ENCODE peak calls at places on chromosome 7, in four cellular contexts. N is HepG2, I is left lung, D is psoas muscle. M is an unnamed sample.

GRCh38 chr7:25087855-25088254 is 37.2 kb downstream of the CYCS start:
- DNase-seq in N (no peak), I (no peak), D (no peak), M (no peak)

GRCh38 chr7:18352339-18353255 is 143.0 kb upstream of the HDAC9 start:
- DNase-seq in N (peak; percentile 5), I (peak; percentile 14), D (peak; percentile 30), M (no peak)

GRCh38 chr7:151539055-151539714 is 19.5 kb upstream of the RHEB start:
- DNase-seq in N (no peak), I (no peak), D (no peak), M (no peak)

GRCh38 chr7:148045521-148045920 is 545.0 kb upstream of the C7orf33 start:
- DNase-seq in N (no peak), I (no peak), D (no peak), M (no peak)

GRCh38 chr7:20005081-20005480 is 212.1 kb downstream of the MACC1 start:
- DNase-seq in N (no peak), I (no peak), D (no peak), M (no peak)

GRCh38 chr7:19982841-19983835 is 209.7 kb upstream of the TMEM196 start:
- DNase-seq in N (peak; percentile 6), I (no peak), D (no peak), M (no peak)

GRCh38 chr7:130273863-130274262 is 7.2 kb downstream of the CPA2 start:
- DNase-seq in N (no peak), I (no peak), D (no peak), M (no peak)

GRCh38 chr7:134892002-134892693 is 94.2 kb upstream of the AGBL3 start:
- DNase-seq in N (peak; percentile 81), I (no peak), D (no peak), M (no peak)

GRCh38 chr7:143887078-143887477 is 14.9 kb downstream of the TCAF1 start:
- DNase-seq in N (no peak), I (no peak), D (no peak), M (no peak)

GRCh38 chr7:43590862-43591550 is 8.1 kb downstream of the STK17A start:
- DNase-seq in N (no peak), I (no peak), D (no peak), M (no peak)

GRCh38 chr7:131106681-131107342 is 220.9 kb upstream of the MKLN1 start:
- DNase-seq in N (no peak), I (peak; percentile 88), D (peak; percentile 77), M (peak; percentile 84)

GRCh38 chr7:47104206-47104549 is 477.7 kb downstream of the TNS3 start:
- DNase-seq in N (no peak), I (no peak), D (no peak), M (no peak)

GRCh38 chr7:143463556-143463955 is 14.1 kb upstream of the TAS2R41 start:
- DNase-seq in N (no peak), I (no peak), D (no peak), M (no peak)

GRCh38 chr7:129875745-129876411 is 76.9 kb downstream of the UBE2H start:
- DNase-seq in N (no peak), I (no peak), D (no peak), M (no peak)

GRCh38 chr7:105399043-105399725 is 10.5 kb upstream of the SRPK2 start:
- DNase-seq in N (peak; percentile 16), I (no peak), D (no peak), M (no peak)

GRCh38 chr7:75756340-75757297 is 15.4 kb downstream of the CCL26 start:
- DNase-seq in N (peak; percentile 70), I (no peak), D (no peak), M (no peak)

GRCh38 chr7:105963038-105963667 is at the start of gene CDHR3:
- DNase-seq in N (peak; percentile 28), I (no peak), D (no peak), M (no peak)

GRCh38 chr7:14419554-14419953 is 430.1 kb upstream of the ETV1 start:
- DNase-seq in N (no peak), I (no peak), D (no peak), M (no peak)

GRCh38 chr7:78125884-78126283 is 327.3 kb downstream of the PHTF2 start:
- DNase-seq in N (peak; percentile 58), I (no peak), D (no peak), M (no peak)

GRCh38 chr7:157389951-157390730 is 53.3 kb downstream of the DNAJB6 start:
- DNase-seq in N (no peak), I (peak; percentile 81), D (no peak), M (no peak)

DNA sequence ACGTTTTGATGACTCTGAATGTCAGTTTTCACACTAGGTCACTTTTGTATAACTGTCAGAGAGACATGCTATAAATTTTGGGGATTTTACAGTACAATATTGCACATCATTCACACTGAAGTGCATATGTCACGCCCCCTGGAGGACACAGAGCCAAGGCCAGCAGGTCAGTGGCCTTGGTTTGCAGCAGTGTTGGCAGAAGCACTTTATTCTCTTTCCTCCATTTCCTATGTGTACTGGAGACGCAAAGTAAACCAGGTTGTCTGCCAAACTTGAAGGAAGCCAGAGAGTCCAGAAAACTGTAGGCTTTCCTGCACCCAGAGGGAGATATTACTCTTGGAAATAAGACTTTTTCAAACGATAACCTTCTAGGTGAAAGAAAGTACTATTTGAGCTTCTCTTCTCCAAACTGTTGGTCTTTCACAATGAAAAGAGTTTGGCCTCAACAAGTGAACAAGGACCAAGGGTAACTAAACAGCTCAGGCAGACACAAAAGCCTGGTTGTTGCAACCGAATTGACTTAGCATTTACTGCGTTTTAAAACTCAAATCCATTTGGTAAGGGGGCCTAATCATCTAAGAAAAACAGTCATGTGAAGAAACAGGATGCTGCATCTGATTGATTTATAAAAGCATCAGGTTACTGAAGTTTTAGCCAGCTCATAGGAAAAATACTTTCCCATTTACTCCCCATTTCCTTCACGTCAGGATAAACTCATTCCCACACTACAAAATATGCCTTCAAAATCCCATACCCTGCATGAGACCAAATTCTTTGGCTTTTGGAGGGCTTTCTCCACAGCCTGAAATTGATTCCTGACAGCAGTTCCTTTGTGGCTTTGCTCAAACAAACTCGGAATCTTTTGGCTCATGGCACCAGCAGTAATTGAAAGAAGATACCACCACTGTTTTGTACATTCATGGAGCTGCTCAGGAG is 83.0 kb upstream of the SEC61G start:
- DNase-seq in N (peak; percentile 36), I (no peak), D (peak; percentile 61), M (no peak)
- TF ChIP-seq CTCF in N (peak; percentile 79), I (peak; percentile 26), D (peak; percentile 42), M (no peak)

GRCh38 chr7:116687801-116688201 is 15.8 kb downstream of the MET start:
- DNase-seq in N (peak; percentile 10), I (no peak), D (no peak), M (no peak)
- H3K27ac ChIP-seq in N (peak overlapping the region; percentile 47), I (no peak overlapping the region), D (peak overlapping the region; percentile 54), M (no peak overlapping the region)

DNA sequence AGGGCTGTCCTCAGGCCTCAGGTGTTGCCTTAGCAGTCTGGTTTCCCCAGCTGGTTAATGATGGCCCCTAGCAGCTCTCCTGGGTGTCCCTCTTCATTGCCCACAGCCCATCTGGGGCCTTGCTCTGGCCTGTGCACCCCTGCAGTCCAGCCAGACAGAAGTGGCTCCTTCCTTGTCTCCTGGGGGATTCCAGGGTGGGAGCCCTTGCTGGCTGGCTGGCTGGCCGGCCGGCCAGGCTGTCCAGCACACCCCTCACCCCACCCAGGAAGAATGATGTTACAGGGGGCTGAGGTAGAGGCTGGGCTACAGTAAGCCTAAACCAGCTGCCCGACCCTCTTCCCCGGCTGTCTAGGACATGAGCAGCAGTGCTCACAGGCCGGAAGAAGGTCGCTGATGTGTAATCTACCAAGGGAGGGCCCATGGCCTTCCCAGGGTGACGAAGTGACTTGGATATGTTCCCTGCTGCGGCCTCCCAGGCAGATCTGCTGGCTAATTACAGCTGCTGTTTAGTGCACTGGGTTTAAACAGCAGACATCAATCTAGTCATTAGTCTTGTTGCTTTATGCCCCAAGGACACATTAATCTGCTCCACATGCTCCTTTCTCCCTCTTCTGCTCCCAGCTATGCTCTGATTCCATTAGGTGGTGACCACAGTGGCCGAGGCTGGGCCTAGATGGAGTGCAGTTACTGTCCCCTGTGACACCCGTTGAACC is 53.8 kb upstream of the LRRC4 start:
- DNase-seq in N (no peak), I (no peak), D (no peak), M (no peak)
- H3K4me3 ChIP-seq in N (no peak overlapping the region), I (no peak overlapping the region), D (no peak overlapping the region), M (no peak overlapping the region)

DNA sequence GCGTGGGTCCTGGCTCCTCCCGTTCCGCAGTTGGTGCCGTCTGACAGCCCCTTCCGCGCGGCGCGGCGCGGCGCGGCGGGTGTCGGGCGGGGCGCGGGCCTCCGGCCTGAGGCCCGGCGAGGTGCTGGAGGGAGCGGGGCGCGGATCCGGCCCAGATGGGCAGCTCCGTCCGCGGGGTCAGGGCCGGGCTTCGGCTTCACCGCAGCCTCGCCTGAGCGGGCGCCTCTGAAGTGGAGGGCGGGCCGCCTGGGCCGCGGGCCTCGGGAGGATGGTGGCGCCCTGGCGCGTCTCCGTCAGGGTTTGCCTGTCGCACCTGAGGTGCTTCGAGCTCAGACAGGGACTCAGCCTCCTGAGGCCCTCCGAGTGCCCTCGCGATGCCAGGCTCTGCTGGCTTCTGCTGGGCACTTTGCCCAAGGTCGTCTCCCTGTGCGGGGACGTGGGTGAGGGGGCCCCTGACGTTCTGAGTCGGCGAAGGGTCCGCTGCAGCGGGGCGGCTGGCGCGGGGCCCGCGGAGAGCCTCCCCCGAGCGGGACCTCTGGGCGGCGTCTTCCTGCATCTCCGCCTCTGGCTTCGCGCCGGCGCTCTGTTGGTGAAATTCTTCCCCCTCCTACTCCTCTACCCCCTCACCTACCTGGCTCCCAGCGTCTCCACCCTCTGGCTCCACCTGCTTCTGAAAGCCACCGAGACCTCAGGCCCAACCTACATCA is 471 bp downstream of the ADCK2 start:
- DNase-seq in N (no peak), I (peak; percentile 89), D (peak; percentile 73), M (no peak)
- TF ChIP-seq CTCF in N (peak; percentile 28), I (no peak), D (no peak), M (no peak)

GRCh38 chr7:2114926-2115738 is 117.6 kb downstream of the MAD1L1 start:
- DNase-seq in N (no peak), I (no peak), D (no peak), M (no peak)
- H3K27ac ChIP-seq in N (no peak overlapping the region), I (no peak overlapping the region), D (peak overlapping the region; percentile 79), M (no peak overlapping the region)

GRCh38 chr7:16419859-16420258 is 1.5 kb downstream of the CRPPA start:
- DNase-seq in N (no peak), I (no peak), D (no peak), M (no peak)
- H3K4me3 ChIP-seq in N (peak overlapping the region; percentile 77), I (peak overlapping the region; percentile 53), D (peak overlapping the region; percentile 88), M (peak overlapping the region; percentile 86)

DNA sequence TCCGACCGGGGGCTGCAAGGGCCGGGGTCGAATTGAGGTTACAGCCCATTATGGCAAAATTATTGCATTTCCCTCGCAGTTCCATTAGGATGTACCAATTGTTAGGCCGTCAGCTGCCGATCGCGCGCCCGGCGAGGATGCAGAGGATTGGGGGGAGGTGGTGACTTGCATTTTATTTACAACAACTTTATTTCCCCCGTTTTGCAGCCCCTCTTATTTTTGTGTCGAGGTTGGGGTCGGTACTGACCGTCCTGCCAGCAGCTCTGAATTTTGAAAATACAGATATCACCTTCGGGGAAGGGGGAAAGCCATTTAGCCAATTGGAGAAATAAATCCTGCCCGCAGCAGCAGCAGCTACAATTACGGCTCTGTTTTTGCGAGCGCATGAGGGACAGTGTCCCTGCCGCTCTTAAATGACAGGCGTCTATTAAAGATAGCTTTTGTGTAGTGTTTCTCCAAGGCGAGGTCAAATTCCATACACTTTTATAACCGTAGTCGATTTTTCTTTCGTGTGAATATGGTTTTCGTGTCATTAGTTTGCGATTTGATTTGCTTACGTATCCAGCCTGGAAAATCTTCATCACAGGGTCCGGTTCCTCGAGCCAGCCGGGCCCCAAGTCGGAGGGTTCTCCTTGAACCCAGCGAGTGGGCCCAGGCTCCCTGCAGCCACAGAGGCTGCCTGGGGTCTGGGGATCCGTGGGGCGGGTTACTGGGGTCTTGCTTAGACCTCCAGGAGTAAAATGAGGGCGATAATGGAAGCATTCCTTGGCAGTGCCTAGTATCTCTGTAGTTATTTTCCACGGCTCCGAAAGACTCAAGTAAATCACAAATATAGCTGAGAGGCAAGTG is 693 bp upstream of the HOXA5 start:
- DNase-seq in N (no peak), I (no peak), D (peak; percentile 42), M (peak; percentile 55)
- TF ChIP-seq CTCF in N (no peak), I (no peak), D (no peak), M (no peak)

GRCh38 chr7:33183504-33183903 is 54.1 kb downstream of the BBS9 start:
- DNase-seq in N (no peak), I (no peak), D (no peak), M (no peak)
- H3K27ac ChIP-seq in N (no peak overlapping the region), I (no peak overlapping the region), D (no peak overlapping the region), M (no peak overlapping the region)

M was measured in coronary artery.